ENCODE peak calls at places on chromosomes 12 and 14, in four cellular contexts. One of them, this sample, is unnamed.

GRCh38 chr12:68831272-68831671 is 23.3 kb downstream of the MDM2 start:
- DNase-seq in K562: no peak
- DNase-seq in A549: no peak
- DNase-seq in WTC11: no peak
- DNase-seq in this sample: no peak

GRCh38 chr12:71771069-71771468 is 16.4 kb downstream of the RAB21 start:
- DNase-seq in A549: no peak
- DNase-seq in K562: no peak
- DNase-seq in WTC11: no peak
- DNase-seq in this sample: no peak

GRCh38 chr14:54629635-54630360 is 62.9 kb downstream of the SAMD4A start:
- DNase-seq in WTC11: no peak
- DNase-seq in K562: no peak
- DNase-seq in A549: no peak
- DNase-seq in this sample: no peak

GRCh38 chr12:119725523-119725922 is 57.6 kb downstream of the PRKAB1 start:
- DNase-seq in A549: no peak
- DNase-seq in WTC11: no peak
- DNase-seq in K562: no peak
- DNase-seq in this sample: no peak

GRCh38 chr14:94172545-94172944 is 1.6 kb upstream of the PPP4R4 start:
- DNase-seq in K562: no peak
- DNase-seq in WTC11: no peak
- DNase-seq in A549: no peak
- DNase-seq in this sample: no peak

GRCh38 chr12:103771466-103771865 is 69.6 kb downstream of the NT5DC3 start:
- DNase-seq in K562: peak
- DNase-seq in WTC11: peak
- DNase-seq in A549: peak
- DNase-seq in this sample: peak

GRCh38 chr12:121570467-121571283 is 10.1 kb downstream of the KDM2B start:
- DNase-seq in WTC11: no peak
- DNase-seq in K562: no peak
- DNase-seq in A549: no peak
- DNase-seq in this sample: no peak

GRCh38 chr12:54075974-54076373 is 22.3 kb downstream of the HOXC4 start:
- DNase-seq in K562: no peak
- DNase-seq in WTC11: peak
- DNase-seq in A549: no peak
- DNase-seq in this sample: no peak

GRCh38 chr12:39764944-39765560 is 145.4 kb upstream of the ABCD2 start:
- DNase-seq in WTC11: no peak
- DNase-seq in K562: peak
- DNase-seq in A549: peak
- DNase-seq in this sample: peak

GRCh38 chr12:115433014-115433634 is 749.1 kb upstream of the TBX3 start:
- DNase-seq in A549: no peak
- DNase-seq in K562: no peak
- DNase-seq in WTC11: no peak
- DNase-seq in this sample: peak

GRCh38 chr12:643478-644292 is 19.6 kb downstream of the NINJ2 start:
- DNase-seq in A549: no peak
- DNase-seq in K562: peak
- DNase-seq in WTC11: no peak
- DNase-seq in this sample: no peak

GRCh38 chr14:92539875-92540274 is 26.3 kb downstream of the RIN3 start:
- DNase-seq in WTC11: no peak
- DNase-seq in K562: no peak
- DNase-seq in A549: no peak
- DNase-seq in this sample: no peak

GRCh38 chr12:40254455-40255085 is 29.8 kb downstream of the LRRK2 start:
- DNase-seq in K562: no peak
- DNase-seq in A549: no peak
- DNase-seq in WTC11: no peak
- DNase-seq in this sample: no peak

GRCh38 chr12:112408621-112409020 is 784 bp downstream of the RPL6 start:
- DNase-seq in K562: no peak
- DNase-seq in A549: no peak
- DNase-seq in WTC11: no peak
- DNase-seq in this sample: no peak

GRCh38 chr12:52069410-52070242 is at the start of gene ATG101:
- DNase-seq in K562: peak
- DNase-seq in WTC11: peak
- DNase-seq in A549: peak
- DNase-seq in this sample: peak

GRCh38 chr14:100898935-100899840 is 4.3 kb downstream of the RTL1 start:
- DNase-seq in WTC11: peak
- DNase-seq in A549: no peak
- DNase-seq in K562: no peak
- DNase-seq in this sample: no peak

GRCh38 chr12:111248981-111249380 is 119.9 kb downstream of the PHETA1 start:
- DNase-seq in A549: peak
- DNase-seq in WTC11: no peak
- DNase-seq in K562: no peak
- DNase-seq in this sample: no peak

GRCh38 chr14:92500491-92500941 is 13.1 kb upstream of the RIN3 start:
- DNase-seq in A549: no peak
- DNase-seq in K562: no peak
- DNase-seq in WTC11: no peak
- DNase-seq in this sample: peak

GRCh38 chr14:45679852-45680251 is 426.9 kb upstream of the MIS18BP1 start:
- DNase-seq in K562: no peak
- DNase-seq in A549: no peak
- DNase-seq in WTC11: no peak
- DNase-seq in this sample: no peak

GRCh38 chr14:69683971-69684370 is 72.6 kb downstream of the SUSD6 start:
- DNase-seq in A549: no peak
- DNase-seq in K562: no peak
- DNase-seq in WTC11: no peak
- DNase-seq in this sample: no peak

GRCh38 chr12:29783773-29784666 is at the start of gene TMTC1:
- DNase-seq in A549: peak
- DNase-seq in WTC11: peak
- DNase-seq in K562: no peak
- DNase-seq in this sample: no peak

GRCh38 chr14:64705406-64706118 is 1.3 kb downstream of the PLEKHG3 start:
- DNase-seq in A549: no peak
- DNase-seq in WTC11: no peak
- DNase-seq in K562: no peak
- DNase-seq in this sample: no peak
- TF ChIP-seq HMGXB4 in A549: no peak
- TF ChIP-seq HMGXB4 in WTC11: peak
- TF ChIP-seq HMGXB4 in K562: no peak
- TF ChIP-seq HMGXB4 in this sample: no peak

DNA sequence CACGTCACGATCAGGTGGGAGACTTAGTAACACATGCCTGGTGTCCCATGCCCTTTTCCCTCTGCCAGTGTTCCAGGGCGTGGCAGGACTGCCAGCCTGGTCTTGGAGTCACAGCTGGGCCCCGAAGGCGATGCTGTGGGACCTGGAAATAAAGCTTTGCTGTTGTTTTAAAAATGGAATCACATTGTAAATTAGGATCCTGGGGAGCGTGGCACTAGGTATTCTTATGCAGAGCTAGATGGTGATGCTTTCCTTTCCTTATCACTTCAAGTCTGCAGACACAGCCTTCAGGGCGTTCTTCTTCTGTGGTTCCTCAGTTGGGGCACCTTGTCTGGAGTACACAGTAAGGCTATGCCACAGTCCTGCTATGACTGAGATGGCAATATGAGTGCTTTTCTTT is 64.6 kb downstream of the BICD1 start:
- DNase-seq in K562: no peak
- DNase-seq in WTC11: no peak
- DNase-seq in A549: no peak
- DNase-seq in this sample: no peak
- TF ChIP-seq HMGXB4 in K562: no peak
- TF ChIP-seq HMGXB4 in WTC11: no peak
- TF ChIP-seq HMGXB4 in A549: no peak
- TF ChIP-seq HMGXB4 in this sample: no peak

GRCh38 chr12:125243811-125244210 is 178.6 kb downstream of the AACS start:
- DNase-seq in WTC11: no peak
- DNase-seq in K562: no peak
- DNase-seq in A549: no peak
- DNase-seq in this sample: no peak
- TF ChIP-seq HMGXB4 in WTC11: no peak
- TF ChIP-seq HMGXB4 in K562: no peak
- TF ChIP-seq HMGXB4 in A549: no peak
- TF ChIP-seq HMGXB4 in this sample: no peak

GRCh38 chr12:107598906-107599305 is 86.7 kb upstream of the PWP1 start:
- DNase-seq in A549: no peak
- DNase-seq in K562: no peak
- DNase-seq in WTC11: no peak
- DNase-seq in this sample: no peak
- TF ChIP-seq HMGXB4 in A549: no peak
- TF ChIP-seq HMGXB4 in K562: no peak
- TF ChIP-seq HMGXB4 in WTC11: no peak
- TF ChIP-seq HMGXB4 in this sample: no peak

This sample was measured in HepG2.